ENCODE peak calls at places on chromosome 4, in five cellular contexts. One of them, this sample, is unnamed.

GRCh38 chr4:121789960-121790829 is 10.9 kb upstream of the EXOSC9 start:
- DNase-seq in A549: no peak
- DNase-seq in Panc1: no peak
- DNase-seq in K562: peak
- DNase-seq in HCT116: no peak
- DNase-seq in this sample: no peak

GRCh38 chr4:146051724-146052396 is 113.2 kb upstream of the ZNF827 start:
- DNase-seq in HCT116: no peak
- DNase-seq in A549: no peak
- DNase-seq in Panc1: no peak
- DNase-seq in K562: no peak
- DNase-seq in this sample: no peak

GRCh38 chr4:187555174-187555573 is 440.4 kb upstream of the ZFP42 start:
- DNase-seq in Panc1: no peak
- DNase-seq in A549: no peak
- DNase-seq in HCT116: no peak
- DNase-seq in K562: no peak
- DNase-seq in this sample: no peak

GRCh38 chr4:182897601-182898478 is 19.3 kb downstream of the DCTD start:
- DNase-seq in K562: no peak
- DNase-seq in HCT116: no peak
- DNase-seq in A549: no peak
- DNase-seq in Panc1: no peak
- DNase-seq in this sample: no peak

GRCh38 chr4:56731857-56732256 is 50.8 kb upstream of the HOPX start:
- DNase-seq in A549: no peak
- DNase-seq in HCT116: no peak
- DNase-seq in Panc1: no peak
- DNase-seq in K562: peak
- DNase-seq in this sample: no peak

GRCh38 chr4:53307819-53308773 is 57.8 kb downstream of the SCFD2 start:
- DNase-seq in K562: no peak
- DNase-seq in A549: no peak
- DNase-seq in Panc1: no peak
- DNase-seq in HCT116: no peak
- DNase-seq in this sample: no peak

GRCh38 chr4:25144870-25145481 is 15.3 kb downstream of the SEPSECS start:
- DNase-seq in A549: peak
- DNase-seq in K562: peak
- DNase-seq in HCT116: peak
- DNase-seq in Panc1: no peak
- DNase-seq in this sample: peak

GRCh38 chr4:185145572-185145971 is 2.5 kb downstream of the SLC25A4 start:
- DNase-seq in A549: no peak
- DNase-seq in HCT116: no peak
- DNase-seq in K562: no peak
- DNase-seq in Panc1: no peak
- DNase-seq in this sample: no peak

GRCh38 chr4:145061325-145061920 is 36.6 kb downstream of the ANAPC10 start:
- DNase-seq in A549: no peak
- DNase-seq in HCT116: peak
- DNase-seq in K562: peak
- DNase-seq in Panc1: peak
- DNase-seq in this sample: peak

GRCh38 chr4:6271701-6272465 is 2.2 kb downstream of the WFS1 start:
- DNase-seq in HCT116: no peak
- DNase-seq in K562: no peak
- DNase-seq in A549: no peak
- DNase-seq in Panc1: no peak
- DNase-seq in this sample: no peak

GRCh38 chr4:182023469-182023868 is 219.7 kb upstream of the TENM3 start:
- DNase-seq in HCT116: no peak
- DNase-seq in Panc1: no peak
- DNase-seq in K562: no peak
- DNase-seq in A549: no peak
- DNase-seq in this sample: no peak

GRCh38 chr4:176539785-176540175 is 220.0 kb downstream of the SPCS3 start:
- DNase-seq in K562: no peak
- DNase-seq in A549: no peak
- DNase-seq in HCT116: no peak
- DNase-seq in Panc1: no peak
- DNase-seq in this sample: no peak

GRCh38 chr4:139642364-139642763 is 23.3 kb upstream of the MGST2 start:
- DNase-seq in K562: no peak
- DNase-seq in HCT116: no peak
- DNase-seq in A549: no peak
- DNase-seq in Panc1: no peak
- DNase-seq in this sample: no peak

GRCh38 chr4:147674496-147674895 is 9.5 kb downstream of the PRMT9 start:
- DNase-seq in HCT116: no peak
- DNase-seq in A549: no peak
- DNase-seq in K562: no peak
- DNase-seq in Panc1: no peak
- DNase-seq in this sample: no peak

GRCh38 chr4:42655921-42656735 is 777 bp downstream of the ATP8A1 start:
- DNase-seq in K562: no peak
- DNase-seq in HCT116: no peak
- DNase-seq in A549: peak
- DNase-seq in Panc1: no peak
- DNase-seq in this sample: peak

GRCh38 chr4:162349395-162349794 is 185.6 kb upstream of the FSTL5 start:
- DNase-seq in K562: no peak
- DNase-seq in A549: no peak
- DNase-seq in Panc1: no peak
- DNase-seq in HCT116: no peak
- DNase-seq in this sample: no peak

GRCh38 chr4:76550966-76551780 is 116.1 kb downstream of the SHROOM3 start:
- DNase-seq in Panc1: no peak
- DNase-seq in HCT116: no peak
- DNase-seq in A549: no peak
- DNase-seq in K562: no peak
- DNase-seq in this sample: no peak

DNA sequence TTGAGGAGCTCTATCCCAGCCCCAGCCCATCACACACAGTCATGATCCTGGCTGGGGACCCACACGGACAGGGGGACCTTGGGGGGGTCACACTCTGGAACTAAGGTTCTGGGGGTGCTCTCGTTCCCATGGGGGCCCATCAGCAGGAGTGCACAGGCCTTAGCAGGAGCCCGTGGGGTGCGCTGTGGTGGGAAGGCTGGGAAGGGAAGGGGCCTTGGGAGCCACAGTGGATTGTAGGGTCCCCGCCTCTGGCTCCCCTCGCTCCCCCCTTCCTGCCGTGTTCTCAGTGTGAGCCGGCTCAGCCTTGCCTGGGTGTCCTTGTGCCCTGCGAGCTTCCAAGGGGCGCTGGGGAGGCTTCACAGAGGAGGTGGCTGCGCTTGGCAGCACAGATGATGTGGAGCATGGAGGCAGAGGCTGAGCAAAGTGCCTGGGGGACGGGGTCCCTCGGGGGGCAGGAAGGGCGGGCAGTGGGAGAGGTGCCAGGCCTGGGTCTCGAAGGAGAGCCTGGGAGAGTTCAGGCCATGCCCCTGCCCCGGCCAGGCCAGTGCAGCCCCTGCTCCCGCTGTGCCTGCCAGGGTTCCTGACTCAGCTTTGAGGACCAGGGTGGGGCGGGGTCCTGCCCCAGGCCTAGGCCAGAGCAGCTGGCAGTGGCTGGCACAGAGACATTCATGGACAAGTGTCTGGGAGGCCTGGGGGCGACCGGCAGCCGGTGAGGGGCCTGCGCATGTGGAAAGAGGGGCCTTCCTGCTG is 5.5 kb upstream of the HGFAC start:
- DNase-seq in A549: no peak
- DNase-seq in Panc1: no peak
- DNase-seq in HCT116: no peak
- DNase-seq in K562: no peak
- DNase-seq in this sample: no peak
- TF ChIP-seq REST in A549: no peak
- TF ChIP-seq REST in Panc1: no peak
- TF ChIP-seq REST in HCT116: no peak
- TF ChIP-seq REST in K562: no peak
- TF ChIP-seq REST in this sample: no peak

GRCh38 chr4:99640676-99641075 is 17.0 kb downstream of the C4orf54 start:
- DNase-seq in HCT116: no peak
- DNase-seq in K562: no peak
- DNase-seq in A549: no peak
- DNase-seq in Panc1: no peak
- DNase-seq in this sample: no peak

GRCh38 chr4:99645638-99646037 is 12.0 kb downstream of the C4orf54 start:
- DNase-seq in Panc1: no peak
- DNase-seq in A549: no peak
- DNase-seq in K562: no peak
- DNase-seq in HCT116: no peak
- DNase-seq in this sample: no peak

GRCh38 chr4:99645036-99645435 is 12.6 kb downstream of the C4orf54 start:
- DNase-seq in Panc1: no peak
- DNase-seq in K562: no peak
- DNase-seq in HCT116: no peak
- DNase-seq in A549: no peak
- DNase-seq in this sample: no peak

GRCh38 chr4:99642725-99643489 is 14.7 kb downstream of the C4orf54 start:
- DNase-seq in HCT116: no peak
- DNase-seq in K562: no peak
- DNase-seq in A549: no peak
- DNase-seq in Panc1: no peak
- DNase-seq in this sample: no peak

DNA sequence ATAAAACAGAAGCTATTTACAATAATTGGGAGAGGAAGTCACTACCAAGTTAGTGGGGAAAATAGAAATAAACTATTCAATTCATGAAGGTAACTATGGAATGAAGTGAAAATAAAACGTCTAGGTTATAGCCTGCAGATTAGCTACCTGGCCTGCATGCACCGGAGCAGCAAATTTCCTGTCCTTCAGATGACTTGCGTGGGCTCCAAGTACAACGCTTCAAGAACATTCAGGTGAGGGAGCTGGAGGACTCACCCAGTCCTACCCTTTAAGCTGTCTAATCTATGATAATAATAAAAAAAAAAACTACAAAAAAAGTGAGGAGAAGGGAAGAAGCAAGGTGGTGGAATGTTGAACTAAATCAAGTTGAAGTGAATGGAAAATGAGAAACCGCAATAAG is 13.2 kb downstream of the C4orf54 start:
- DNase-seq in Panc1: no peak
- DNase-seq in A549: no peak
- DNase-seq in HCT116: no peak
- DNase-seq in K562: no peak
- DNase-seq in this sample: no peak
- TF ChIP-seq REST in Panc1: no peak
- TF ChIP-seq REST in A549: no peak
- TF ChIP-seq REST in HCT116: no peak
- TF ChIP-seq REST in K562: no peak
- TF ChIP-seq REST in this sample: no peak

DNA sequence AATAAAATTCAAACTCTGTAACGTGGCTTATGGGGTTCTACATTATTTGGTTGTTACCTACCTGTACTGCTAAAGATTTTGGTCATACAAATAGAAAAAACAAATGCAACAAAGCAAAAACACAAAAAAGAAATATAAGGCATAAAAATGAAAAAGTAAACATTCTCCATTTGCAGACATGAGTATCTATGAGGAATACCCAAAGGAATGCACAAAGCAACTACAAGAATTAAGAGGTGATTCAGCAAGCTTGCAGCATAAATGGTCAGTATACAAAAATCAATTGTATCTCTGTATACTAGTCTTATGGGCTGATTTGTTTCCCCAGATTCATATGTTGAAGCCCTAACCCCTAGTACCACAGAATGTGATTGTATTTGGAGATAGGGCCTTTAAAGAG is 3.6 kb upstream of the PDE5A start:
- DNase-seq in K562: no peak
- DNase-seq in A549: no peak
- DNase-seq in Panc1: no peak
- DNase-seq in HCT116: no peak
- DNase-seq in this sample: no peak
- TF ChIP-seq REST in K562: no peak
- TF ChIP-seq REST in A549: no peak
- TF ChIP-seq REST in Panc1: no peak
- TF ChIP-seq REST in HCT116: no peak
- TF ChIP-seq REST in this sample: no peak

DNA sequence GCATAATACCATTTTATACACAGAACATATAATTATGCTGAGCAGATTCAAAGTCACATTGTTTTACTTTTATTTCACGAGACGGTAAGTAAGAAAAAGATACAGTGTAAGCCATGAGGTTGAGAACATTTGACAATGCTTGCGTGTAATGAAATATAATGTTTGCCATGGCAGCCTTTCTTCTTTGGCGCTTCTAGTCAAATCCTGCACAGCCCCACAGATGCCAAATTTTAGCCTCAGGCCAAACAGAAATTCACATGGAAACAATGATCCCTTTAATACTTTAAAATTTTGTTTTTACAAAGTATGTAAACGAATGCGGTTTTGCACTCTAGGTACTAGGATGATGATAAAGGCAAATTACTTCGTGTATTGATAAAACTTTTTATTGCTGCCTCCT is 502.7 kb upstream of the SMIM31 start:
- DNase-seq in K562: no peak
- DNase-seq in Panc1: no peak
- DNase-seq in A549: no peak
- DNase-seq in HCT116: no peak
- DNase-seq in this sample: no peak
- TF ChIP-seq REST in K562: no peak
- TF ChIP-seq REST in Panc1: no peak
- TF ChIP-seq REST in A549: no peak
- TF ChIP-seq REST in HCT116: no peak
- TF ChIP-seq REST in this sample: no peak

DNA sequence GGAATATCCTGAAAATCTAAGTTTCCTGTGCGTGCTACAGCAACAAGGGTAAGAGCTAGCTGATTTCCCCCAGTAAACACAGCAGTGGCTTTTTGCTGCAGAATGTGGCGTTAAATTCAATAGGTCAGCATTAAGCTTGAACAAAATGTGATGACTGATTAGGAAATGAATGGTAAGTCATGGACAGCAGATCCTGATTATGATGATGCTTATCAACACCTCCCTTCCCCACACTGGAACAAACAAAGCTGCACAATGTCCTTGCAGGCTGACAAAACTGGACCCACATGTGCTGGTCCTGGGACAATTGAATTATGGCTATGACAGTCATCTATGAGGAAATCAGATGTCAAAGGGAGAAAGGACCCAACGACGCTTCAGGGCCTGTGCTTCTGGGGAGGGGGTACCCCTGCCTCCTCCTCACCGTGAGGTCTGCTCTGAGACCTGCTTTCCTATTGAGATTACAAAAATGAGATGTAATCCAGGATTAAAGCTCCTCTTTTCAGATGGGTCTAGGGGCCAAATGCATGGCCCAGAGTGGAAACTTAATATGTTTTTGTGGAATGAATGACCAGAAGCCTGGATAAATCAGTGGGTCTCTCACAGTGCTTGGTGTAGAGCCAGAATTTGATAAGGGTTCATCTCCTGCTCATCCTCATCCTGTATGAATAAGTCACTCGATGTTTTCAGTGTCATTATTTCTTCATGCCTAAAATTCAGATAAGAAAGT is 32.0 kb upstream of the BOD1L1 start:
- DNase-seq in A549: no peak
- DNase-seq in K562: no peak
- DNase-seq in HCT116: no peak
- DNase-seq in Panc1: no peak
- DNase-seq in this sample: peak
- TF ChIP-seq REST in A549: no peak
- TF ChIP-seq REST in K562: no peak
- TF ChIP-seq REST in HCT116: no peak
- TF ChIP-seq REST in Panc1: no peak
- TF ChIP-seq REST in this sample: no peak